ENCODE peak calls at places on chromosome 9, in eight cellular contexts. T, S, C, X, Q, N, F and A are unnamed samples.

GRCh38 chr9:77952641-77953341 is 78.8 kb downstream of the GNAQ start:
- DNase-seq in T (no peak), S (no peak), C (no peak), X (no peak), Q (no peak), N (peak), F (no peak), A (no peak)

GRCh38 chr9:107213561-107214028 is 69.5 kb upstream of the RAD23B start:
- DNase-seq in T (no peak), S (no peak), C (no peak), X (no peak), Q (no peak), N (peak), F (no peak), A (no peak)

GRCh38 chr9:76444530-76444929 is 14.5 kb upstream of the GCNT1 start:
- DNase-seq in T (no peak), S (no peak), C (no peak), X (no peak), Q (no peak), N (no peak), F (no peak), A (no peak)

GRCh38 chr9:95495988-95496387 is 20.8 kb downstream of the PTCH1 start:
- DNase-seq in T (no peak), S (no peak), C (peak), X (no peak), Q (no peak), N (no peak), F (no peak), A (no peak)

GRCh38 chr9:112241491-112241890 is 66.4 kb upstream of the SUSD1 start:
- DNase-seq in T (no peak), S (no peak), C (no peak), X (no peak), Q (no peak), N (peak), F (no peak), A (no peak)

GRCh38 chr9:34566191-34566849 is 23.2 kb downstream of the CNTFR start:
- DNase-seq in T (no peak), S (no peak), C (peak), X (no peak), Q (no peak), N (no peak), F (no peak), A (no peak)

GRCh38 chr9:35771943-35772342 is 17.9 kb upstream of the MSMP start:
- DNase-seq in T (no peak), S (no peak), C (no peak), X (no peak), Q (no peak), N (peak), F (no peak), A (no peak)

GRCh38 chr9:124353811-124354274 is 61.4 kb downstream of the PSMB7 start:
- DNase-seq in T (no peak), S (no peak), C (no peak), X (no peak), Q (no peak), N (peak), F (no peak), A (no peak)

GRCh38 chr9:136640176-136641086 is 22.3 kb upstream of the EGFL7 start:
- DNase-seq in T (no peak), S (no peak), C (peak), X (no peak), Q (peak), N (no peak), F (no peak), A (no peak)

GRCh38 chr9:99118782-99119466 is 14.0 kb downstream of the TGFBR1 start:
- DNase-seq in T (no peak), S (no peak), C (no peak), X (no peak), Q (no peak), N (no peak), F (no peak), A (no peak)

GRCh38 chr9:93254806-93255519 is 71.0 kb downstream of the WNK2 start:
- DNase-seq in T (peak), S (no peak), C (no peak), X (peak), Q (no peak), N (no peak), F (no peak), A (peak)

GRCh38 chr9:125633116-125633743 is 73.8 kb downstream of the MAPKAP1 start:
- DNase-seq in T (no peak), S (no peak), C (no peak), X (peak), Q (no peak), N (no peak), F (no peak), A (no peak)

GRCh38 chr9:121577201-121577600 is 74.2 kb upstream of the DAB2IP start:
- DNase-seq in T (no peak), S (no peak), C (no peak), X (no peak), Q (no peak), N (no peak), F (no peak), A (peak)

GRCh38 chr9:137107982-137108381 is 6.6 kb downstream of the DPP7 start:
- DNase-seq in T (no peak), S (no peak), C (no peak), X (no peak), Q (no peak), N (no peak), F (no peak), A (no peak)

GRCh38 chr9:14119694-14120514 is 194.0 kb downstream of the NFIB start:
- DNase-seq in T (no peak), S (no peak), C (no peak), X (no peak), Q (no peak), N (peak), F (no peak), A (no peak)

GRCh38 chr9:96417610-96418073 is 528 bp downstream of the ZNF367 start:
- DNase-seq in T (no peak), S (no peak), C (no peak), X (no peak), Q (no peak), N (peak), F (no peak), A (no peak)

GRCh38 chr9:126864771-126865170 is 4.3 kb downstream of the ZBTB34 start:
- DNase-seq in T (no peak), S (no peak), C (no peak), X (no peak), Q (no peak), N (no peak), F (no peak), A (no peak)

GRCh38 chr9:95857896-95858295 is 17.6 kb upstream of the ERCC6L2 start:
- DNase-seq in T (no peak), S (no peak), C (no peak), X (no peak), Q (no peak), N (no peak), F (no peak), A (no peak)

GRCh38 chr9:30197954-30198353 is 2186.5 kb upstream of the ACO1 start:
- DNase-seq in T (no peak), S (no peak), C (no peak), X (no peak), Q (no peak), N (no peak), F (no peak), A (no peak)

GRCh38 chr9:85729882-85730281 is 11.9 kb downstream of the AGTPBP1 start:
- DNase-seq in T (no peak), S (no peak), C (no peak), X (no peak), Q (no peak), N (no peak), F (no peak), A (no peak)

GRCh38 chr9:131405429-131405828 is 11.5 kb downstream of the PRRC2B start:
- DNase-seq in T (no peak), S (no peak), C (no peak), X (no peak), Q (no peak), N (peak), F (peak), A (no peak)

GRCh38 chr9:135857371-135857786 is 50.0 kb downstream of the CAMSAP1 start:
- DNase-seq in T (no peak), S (no peak), C (no peak), X (no peak), Q (no peak), N (peak), F (no peak), A (no peak)

GRCh38 chr9:92177591-92177990 is 62.4 kb upstream of the SPTLC1 start:
- DNase-seq in T (no peak), S (no peak), C (no peak), X (no peak), Q (no peak), N (no peak), F (no peak), A (no peak)

GRCh38 chr9:15231788-15232635 is 75.0 kb downstream of the TTC39B start:
- DNase-seq in T (no peak), S (no peak), C (peak), X (no peak), Q (no peak), N (peak), F (no peak), A (no peak)

GRCh38 chr9:97852399-97853055 is 499 bp upstream of the FOXE1 start:
- DNase-seq in T (no peak), S (no peak), C (no peak), X (no peak), Q (no peak), N (no peak), F (no peak), A (no peak)

GRCh38 chr9:125911861-125912260 is 164.7 kb downstream of the PBX3 start:
- DNase-seq in T (no peak), S (no peak), C (no peak), X (no peak), Q (no peak), N (peak), F (no peak), A (no peak)

GRCh38 chr9:16728128-16728505 is 142.4 kb downstream of the BNC2 start:
- DNase-seq in T (no peak), S (no peak), C (no peak), X (no peak), Q (no peak), N (peak), F (no peak), A (no peak)

GRCh38 chr9:95923794-95924193 is 48.3 kb downstream of the ERCC6L2 start:
- DNase-seq in T (no peak), S (no peak), C (no peak), X (no peak), Q (no peak), N (no peak), F (no peak), A (no peak)

DNA sequence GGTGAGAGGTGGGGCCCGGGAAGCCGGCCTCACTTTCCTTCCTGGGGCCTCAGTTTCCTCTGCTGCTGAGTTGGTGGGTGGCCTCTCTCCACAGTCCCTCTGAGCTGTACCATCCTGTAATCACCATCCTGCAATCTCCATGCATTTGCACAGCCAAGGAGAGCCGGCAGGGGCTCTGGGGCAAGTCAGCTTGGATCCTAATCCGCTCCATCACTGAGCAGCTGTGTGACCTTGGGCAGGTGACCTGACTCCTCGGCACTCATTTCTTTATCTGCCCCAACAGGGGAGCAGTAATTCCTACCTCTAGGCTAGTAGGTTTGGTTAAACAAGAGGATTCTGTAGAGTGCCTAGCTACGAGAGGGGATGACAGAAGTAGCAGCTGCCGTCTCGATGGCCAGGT is 88.2 kb upstream of the ZNF618 start:
- DNase-seq in T (no peak), S (no peak), C (no peak), X (no peak), Q (no peak), N (no peak), F (no peak), A (no peak)
- TF ChIP-seq CTCF in T (no peak), S (no peak), C (peak), X (no peak), Q (no peak), N (no peak), F (no peak), A (no peak)

GRCh38 chr9:38417003-38417965 is 7.0 kb downstream of the IGFBPL1 start:
- DNase-seq in T (no peak), S (no peak), C (peak), X (peak), Q (no peak), N (no peak), F (no peak), A (no peak)
- TF ChIP-seq CTCF in T (peak), S (peak), C (peak), X (peak), Q (no peak), N (peak), F (peak), A (no peak)

GRCh38 chr9:116152390-116152789 is 1.2 kb upstream of the PAPPA start:
- DNase-seq in T (no peak), S (no peak), C (no peak), X (no peak), Q (no peak), N (no peak), F (no peak), A (no peak)
- TF ChIP-seq CTCF in T (peak), S (peak), C (peak), X (no peak), Q (peak), N (peak), F (peak), A (peak)

DNA sequence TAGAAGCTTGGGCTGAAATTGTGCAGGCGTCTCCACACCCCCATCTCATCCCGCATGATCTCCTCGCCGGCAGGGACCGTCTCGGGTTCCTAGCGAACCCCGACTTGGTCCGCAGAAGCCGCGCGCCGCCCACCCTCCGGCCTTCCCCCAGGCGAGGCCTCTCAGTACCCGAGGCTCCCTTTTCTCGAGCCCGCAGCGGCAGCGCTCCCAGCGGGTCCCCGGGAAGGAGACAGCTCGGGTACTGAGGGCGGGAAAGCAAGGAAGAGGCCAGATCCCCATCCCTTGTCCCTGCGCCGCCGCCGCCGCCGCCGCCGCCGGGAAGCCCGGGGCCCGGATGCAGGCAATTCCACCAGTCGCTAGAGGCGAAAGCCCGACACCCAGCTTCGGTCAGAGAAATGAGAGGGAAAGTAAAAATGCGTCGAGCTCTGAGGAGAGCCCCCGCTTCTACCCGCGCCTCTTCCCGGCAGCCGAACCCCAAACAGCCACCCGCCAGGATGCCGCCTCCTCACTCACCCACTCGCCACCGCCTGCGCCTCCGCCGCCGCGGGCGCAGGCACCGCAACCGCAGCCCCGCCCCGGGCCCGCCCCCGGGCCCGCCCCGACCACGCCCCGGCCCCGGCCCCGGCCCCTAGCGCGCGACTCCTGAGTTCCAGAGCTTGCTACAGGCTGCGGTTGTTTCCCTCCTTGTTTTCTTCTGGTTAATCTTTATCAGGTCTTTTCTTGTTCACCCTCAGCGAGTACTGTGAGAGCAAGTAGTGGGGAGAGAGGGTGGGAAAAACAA is at the start of gene C9orf72:
- DNase-seq in T (peak), S (peak), C (peak), X (peak), Q (peak), N (no peak), F (peak), A (peak)
- TF ChIP-seq CTCF in T (no peak), S (no peak), C (no peak), X (no peak), Q (no peak), N (no peak), F (no peak), A (no peak)

GRCh38 chr9:90874194-90874593 is 72.6 kb downstream of the SYK start:
- DNase-seq in T (no peak), S (peak), C (no peak), X (no peak), Q (no peak), N (no peak), F (no peak), A (no peak)
- TF ChIP-seq CTCF in T (peak), S (no peak), C (no peak), X (no peak), Q (no peak), N (no peak), F (no peak), A (no peak)